ENCODE peak calls at places on chromosome 1, in five cellular contexts. Y is cardiac fibroblast, K is choroid plexus epithelial cell, B is A549, V is right lobe of liver. H is an unnamed sample.

GRCh38 chr1:54846716-54847284 is 40.2 kb downstream of the DHCR24 start:
- DNase-seq in B (no peak), Y (no peak), K (no peak), V (no peak), H (no peak)

GRCh38 chr1:101995984-101996731 is 568 bp downstream of the OLFM3 start:
- DNase-seq in Y (no peak), K (no peak), B (no peak), V (no peak), H (no peak)

GRCh38 chr1:18183477-18183974 is 75.9 kb downstream of the IGSF21 start:
- DNase-seq in K (no peak), Y (no peak), B (no peak), V (no peak), H (no peak)

GRCh38 chr1:37127254-37127748 is 93.0 kb upstream of the GRIK3 start:
- DNase-seq in K (no peak), V (no peak), Y (no peak), B (no peak), H (no peak)

GRCh38 chr1:234980657-234981396 is 147.8 kb downstream of the TOMM20 start:
- DNase-seq in Y (peak; percentile 99), V (peak; percentile 73), K (peak; percentile 99), B (peak; percentile 80), H (peak; percentile 77)

GRCh38 chr1:27011976-27012563 is 580 bp downstream of the TENT5B start:
- DNase-seq in V (no peak), B (no peak), Y (no peak), K (no peak), H (no peak)

GRCh38 chr1:181189691-181190361 is 101.3 kb downstream of the IER5 start:
- DNase-seq in K (peak; percentile 61), B (peak; percentile 85), V (peak; percentile 59), Y (peak; percentile 51), H (no peak)

GRCh38 chr1:1433804-1434130 is 1.7 kb upstream of the VWA1 start:
- DNase-seq in V (no peak), Y (peak; percentile 66), K (peak; percentile 62), B (no peak), H (no peak)

GRCh38 chr1:64624446-64624766 is 120.5 kb upstream of the RAVER2 start:
- DNase-seq in V (no peak), B (no peak), K (peak; percentile 81), Y (peak; percentile 61), H (no peak)

GRCh38 chr1:172951728-172952365 is 98.9 kb downstream of the TNFSF18 start:
- DNase-seq in V (no peak), B (no peak), Y (peak; percentile 75), K (peak; percentile 90), H (no peak)

GRCh38 chr1:23370744-23371710 is 1.4 kb upstream of the ZNF436 start:
- DNase-seq in B (no peak), V (peak; percentile 50), Y (peak; percentile 34), K (peak; percentile 53), H (no peak)

GRCh38 chr1:193156117-193156825 is 30.1 kb downstream of the B3GALT2 start:
- DNase-seq in V (no peak), B (no peak), K (no peak), Y (no peak), H (no peak)

GRCh38 chr1:156767879-156768608 is 709 bp downstream of the PRCC start:
- DNase-seq in B (no peak), K (peak; percentile 31), V (no peak), Y (peak; percentile 18), H (no peak)

GRCh38 chr1:165637427-165637826 is 6.4 kb downstream of the MGST3 start:
- DNase-seq in K (peak; percentile 92), B (no peak), V (peak; percentile 77), Y (peak; percentile 76), H (no peak)

GRCh38 chr1:14549897-14550635 is 48.4 kb upstream of the KAZN start:
- DNase-seq in V (no peak), K (no peak), B (no peak), Y (no peak), H (no peak)

GRCh38 chr1:67429528-67430357 is 459 bp downstream of the SERBP1 start:
- DNase-seq in V (peak; percentile 48), B (no peak), K (no peak), Y (peak; percentile 17), H (no peak)

GRCh38 chr1:157115429-157115838 is 15.8 kb upstream of the ETV3L start:
- DNase-seq in B (no peak), V (no peak), K (no peak), Y (no peak), H (no peak)

GRCh38 chr1:52237430-52237829 is 95.5 kb downstream of the ZFYVE9 start:
- DNase-seq in B (no peak), Y (peak; percentile 59), V (no peak), K (peak; percentile 75), H (no peak)

GRCh38 chr1:62232885-62233284 is 38.2 kb downstream of the L1TD1 start:
- DNase-seq in Y (no peak), K (no peak), B (no peak), V (no peak), H (no peak)

GRCh38 chr1:30234091-30234490 is 489.3 kb downstream of the MATN1 start:
- DNase-seq in B (no peak), V (no peak), K (no peak), Y (no peak), H (no peak)

GRCh38 chr1:53395671-53396215 is 63.5 kb upstream of the DMRTB1 start:
- DNase-seq in V (no peak), K (no peak), B (no peak), Y (no peak), H (no peak)

GRCh38 chr1:213987876-213988638 is at the start of gene PROX1:
- DNase-seq in V (peak; percentile 88), Y (peak; percentile 79), B (peak; percentile 86), K (peak; percentile 86), H (peak; percentile 13)
- TF ChIP-seq CTCF in V (no peak), Y (no peak), B (no peak), K (peak; percentile 29), H (no peak)

DNA sequence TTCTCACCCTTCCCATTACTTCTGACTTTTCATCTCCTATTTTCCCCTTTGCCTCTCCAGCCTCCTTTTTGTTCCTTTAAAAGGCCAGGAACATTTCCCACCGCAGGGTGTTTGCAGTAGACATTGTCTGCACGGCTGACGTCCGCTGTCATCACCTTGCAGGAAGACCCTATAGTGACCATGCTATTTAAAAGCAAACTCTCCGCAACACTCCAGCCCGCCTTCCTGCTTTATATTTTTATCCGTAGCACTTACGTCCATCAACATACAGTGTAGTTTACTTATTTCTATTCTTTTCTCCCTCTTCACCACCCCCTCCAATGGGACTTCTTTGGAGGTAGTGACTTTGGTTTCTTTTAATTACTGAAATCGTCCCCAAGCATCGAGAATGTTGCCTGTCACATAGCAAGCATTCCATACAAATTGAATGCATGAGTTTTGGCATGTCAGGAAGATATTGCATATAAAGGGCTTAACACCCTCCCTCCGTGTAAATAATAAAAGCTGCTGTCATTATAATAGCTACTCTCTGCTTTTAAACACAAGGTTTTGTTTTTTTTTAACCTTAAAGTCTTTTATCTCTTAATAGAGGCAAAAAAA is 19.8 kb downstream of the SLC25A33 start:
- DNase-seq in K (no peak), Y (no peak), B (no peak), V (no peak), H (no peak)
- H3K4me3 ChIP-seq in K (no peak overlapping the region), Y (no peak overlapping the region), B (no peak overlapping the region), V (no peak overlapping the region), H (no peak overlapping the region)

GRCh38 chr1:178725603-178726517 is 816 bp downstream of the RALGPS2 start:
- DNase-seq in B (peak; percentile 79), Y (peak; percentile 75), V (peak; percentile 94), K (peak; percentile 91), H (peak; percentile 66)
- TF ChIP-seq CTCF in B (peak; percentile 44), Y (no peak), V (peak; percentile 20), K (peak; percentile 14), H (peak; percentile 6)

DNA sequence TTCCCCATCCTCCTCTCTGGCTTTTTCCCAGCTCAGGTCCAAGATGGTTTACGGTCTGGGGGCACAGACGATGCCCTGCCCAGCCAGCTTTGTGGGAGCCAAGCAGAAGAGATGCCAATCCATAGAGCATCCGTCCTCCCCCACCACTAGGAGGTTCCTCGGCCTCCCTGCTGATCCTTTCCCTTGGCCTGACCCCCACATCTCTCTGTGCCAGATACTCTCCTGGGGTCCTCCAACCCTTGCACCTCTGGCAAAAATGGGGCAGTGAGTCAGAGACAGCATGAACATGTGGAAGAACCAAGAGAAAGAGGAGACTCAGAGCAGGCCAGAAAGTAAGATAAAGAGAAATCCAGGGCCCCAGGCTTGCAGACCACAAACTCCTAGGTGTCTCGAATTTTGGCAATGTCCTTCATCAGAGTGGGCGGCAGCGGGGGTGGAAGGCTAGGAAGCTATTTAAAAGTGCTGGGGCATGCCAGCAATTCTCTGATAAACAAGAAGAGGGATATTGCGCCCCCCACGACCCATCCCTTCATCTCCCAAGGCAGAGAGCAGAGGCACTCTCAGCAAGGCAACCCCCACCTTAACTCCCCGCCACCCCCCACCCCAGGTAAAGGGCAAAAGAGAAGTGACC is 11.4 kb downstream of the BLACAT1 start:
- DNase-seq in B (no peak), V (no peak), Y (no peak), K (no peak), H (no peak)
- H3K4me3 ChIP-seq in B (no peak overlapping the region), V (no peak overlapping the region), Y (peak overlapping the region; percentile 25), K (no peak overlapping the region), H (no peak overlapping the region)

GRCh38 chr1:171566467-171566866 is 55.6 kb upstream of the MYOCOS start:
- DNase-seq in K (peak; percentile 29), Y (peak; percentile 12), V (no peak), B (no peak), H (no peak)
- TF ChIP-seq CTCF in K (peak; percentile 48), Y (peak; percentile 16), V (peak; percentile 28), B (peak; percentile 35), H (no peak)